ENCODE peak calls at places on chromosomes 13 and 19, in six cellular contexts. K is mucosa of gallbladder, M is Calu3, Y is NCI-H345, B is neural crest cell, T is psoas muscle. A is an unnamed sample.

GRCh38 chr19:17953316-17953801 is 13.5 kb upstream of the KCNN1 start:
- DNase-seq in K (no peak), M (no peak), Y (no peak), B (no peak), T (no peak), A (no peak)

GRCh38 chr13:46778879-46779278 is 18.1 kb downstream of the ESD start:
- DNase-seq in K (no peak), M (no peak), Y (no peak), B (no peak), T (no peak), A (no peak)

GRCh38 chr13:114099918-114100445 is 32.4 kb downstream of the RASA3 start:
- DNase-seq in K (no peak), M (no peak), Y (peak; percentile 19), B (no peak), T (no peak), A (peak; percentile 82)

GRCh38 chr13:43356566-43356965 is 333.2 kb downstream of the DNAJC15 start:
- DNase-seq in K (no peak), M (no peak), Y (no peak), B (no peak), T (no peak), A (no peak)

GRCh38 chr19:3196064-3196932 is 10.6 kb downstream of the NCLN start:
- DNase-seq in K (no peak), M (no peak), Y (no peak), B (no peak), T (no peak), A (no peak)

GRCh38 chr13:37109080-37109678 is 3.7 kb upstream of the CSNK1A1L start:
- DNase-seq in K (no peak), M (peak; percentile 11), Y (peak; percentile 35), B (peak; percentile 26), T (no peak), A (peak; percentile 78)

GRCh38 chr13:72229067-72229466 is 362.1 kb upstream of the DACH1 start:
- DNase-seq in K (no peak), M (no peak), Y (no peak), B (no peak), T (no peak), A (no peak)

GRCh38 chr13:51453959-51454703 is 1.3 kb upstream of the INTS6 start:
- DNase-seq in K (no peak), M (no peak), Y (no peak), B (no peak), T (no peak), A (peak; percentile 68)

GRCh38 chr19:10491472-10492047 is 11.6 kb downstream of the KEAP1 start:
- DNase-seq in K (no peak), M (no peak), Y (no peak), B (no peak), T (no peak), A (no peak)

GRCh38 chr19:14507704-14508246 is 10.4 kb downstream of the DNAJB1 start:
- DNase-seq in K (no peak), M (peak; percentile 68), Y (no peak), B (no peak), T (no peak), A (peak; percentile 62)

GRCh38 chr13:36758345-36758744 is 60.7 kb upstream of the RFXAP start:
- DNase-seq in K (peak; percentile 21), M (peak; percentile 73), Y (peak; percentile 76), B (no peak), T (no peak), A (peak; percentile 36)

GRCh38 chr13:75395056-75395455 is 86.9 kb downstream of the TBC1D4 start:
- DNase-seq in K (no peak), M (no peak), Y (no peak), B (no peak), T (no peak), A (no peak)

GRCh38 chr19:42121666-42122069 is 10.6 kb downstream of the POU2F2 start:
- DNase-seq in K (no peak), M (peak; percentile 90), Y (no peak), B (no peak), T (peak; percentile 48), A (no peak)

GRCh38 chr19:33616346-33616745 is 5.4 kb upstream of the CHST8 start:
- DNase-seq in K (no peak), M (no peak), Y (no peak), B (no peak), T (no peak), A (no peak)

GRCh38 chr13:91785435-91786137 is 387.2 kb downstream of the GPC5 start:
- DNase-seq in K (no peak), M (no peak), Y (no peak), B (no peak), T (no peak), A (no peak)

GRCh38 chr19:15187026-15188007 is 13.5 kb downstream of the NOTCH3 start:
- DNase-seq in K (no peak), M (no peak), Y (no peak), B (no peak), T (no peak), A (no peak)

GRCh38 chr13:99386911-99387788 is 80.0 kb upstream of the GPR183 start:
- DNase-seq in K (peak; percentile 38), M (peak; percentile 16), Y (no peak), B (peak; percentile 39), T (peak; percentile 46), A (peak; percentile 68)

GRCh38 chr19:41711376-41712261 is 3.2 kb downstream of the CEACAM5 start:
- DNase-seq in K (no peak), M (no peak), Y (no peak), B (no peak), T (no peak), A (no peak)

A was measured in HT-29.